ENCODE peak calls at places on chromosome 17, in four cellular contexts. X is Karpas-422, U is body of pancreas, V is IMR-90. F is an unnamed sample.

GRCh38 chr17:68382582-68383085 is 74.7 kb downstream of the WIPI1 start:
- DNase-seq in X (no peak), U (no peak), V (no peak), F (no peak)

GRCh38 chr17:81608082-81608481 is 28.8 kb downstream of the NPLOC4 start:
- DNase-seq in X (no peak), U (no peak), V (peak; percentile 40), F (no peak)

GRCh38 chr17:55674107-55674506 is 48.6 kb downstream of the TMEM100 start:
- DNase-seq in X (no peak), U (no peak), V (no peak), F (no peak)

GRCh38 chr17:38559025-38559879 is 46.5 kb downstream of the SRCIN1 start:
- DNase-seq in X (peak; percentile 94), U (peak; percentile 95), V (peak; percentile 38), F (peak; percentile 80)

GRCh38 chr17:60971515-60972369 is 294.1 kb downstream of the BCAS3 start:
- DNase-seq in X (peak; percentile 74), U (peak; percentile 28), V (peak; percentile 80), F (no peak)

GRCh38 chr17:31488264-31488981 is 96.9 kb downstream of the RAB11FIP4 start:
- DNase-seq in X (peak; percentile 67), U (peak; percentile 65), V (no peak), F (no peak)

GRCh38 chr17:69597898-69598692 is 183.6 kb downstream of the MAP2K6 start:
- DNase-seq in X (no peak), U (no peak), V (peak; percentile 85), F (no peak)

GRCh38 chr17:48132375-48132774 is 24.8 kb downstream of the SNX11 start:
- DNase-seq in X (no peak), U (no peak), V (no peak), F (no peak)

GRCh38 chr17:75776399-75777242 is 8.0 kb upstream of the UNK start:
- DNase-seq in X (peak; percentile 70), U (no peak), V (no peak), F (peak; percentile 21)

GRCh38 chr17:66564992-66565465 is 262.6 kb downstream of the PRKCA start:
- DNase-seq in X (peak; percentile 46), U (no peak), V (peak; percentile 61), F (no peak)

GRCh38 chr17:29495011-29495410 is 71.8 kb downstream of the ABHD15 start:
- DNase-seq in X (no peak), U (no peak), V (peak; percentile 72), F (no peak)

GRCh38 chr17:81022371-81022729 is 12.6 kb upstream of the BAIAP2 start:
- DNase-seq in X (peak; percentile 51), U (no peak), V (no peak), F (no peak)

GRCh38 chr17:19533718-19534561 is at the start of gene SLC47A1:
- DNase-seq in X (no peak), U (peak; percentile 13), V (no peak), F (peak; percentile 7)

GRCh38 chr17:78839762-78840529 is 668 bp downstream of the USP36 start:
- DNase-seq in X (peak; percentile 68), U (peak; percentile 45), V (peak; percentile 76), F (peak; percentile 50)

GRCh38 chr17:77516902-77517301 is 376.1 kb downstream of the SEC14L1 start:
- DNase-seq in X (no peak), U (no peak), V (peak; percentile 79), F (no peak)

GRCh38 chr17:48100160-48100559 is 1.1 kb downstream of the CBX1 start:
- DNase-seq in X (no peak), U (no peak), V (peak; percentile 62), F (no peak)

GRCh38 chr17:79800325-79801155 is 3.7 kb upstream of the CBX8 start:
- DNase-seq in X (peak; percentile 88), U (no peak), V (peak; percentile 39), F (no peak)

GRCh38 chr17:48733632-48734327 is 5.2 kb upstream of the HOXB13 start:
- DNase-seq in X (no peak), U (no peak), V (no peak), F (no peak)

GRCh38 chr17:31275126-31275525 is 21.9 kb downstream of the OMG start:
- DNase-seq in X (no peak), U (no peak), V (peak; percentile 31), F (no peak)

GRCh38 chr17:50772251-50772650 is 4.9 kb upstream of the ANKRD40CL start:
- DNase-seq in X (peak; percentile 37), U (no peak), V (no peak), F (no peak)

GRCh38 chr17:59327136-59327878 is 4.1 kb upstream of the YPEL2 start:
- DNase-seq in X (no peak), U (no peak), V (no peak), F (no peak)

GRCh38 chr17:40312131-40312731 is 3.3 kb downstream of the RARA start:
- DNase-seq in X (no peak), U (no peak), V (no peak), F (no peak)

GRCh38 chr17:45310380-45311324 is 6.2 kb downstream of the MAP3K14 start:
- DNase-seq in X (no peak), U (peak; percentile 91), V (no peak), F (no peak)

GRCh38 chr17:45783593-45784292 is 377 bp upstream of the CRHR1 start:
- DNase-seq in X (no peak), U (no peak), V (no peak), F (no peak)

GRCh38 chr17:42399948-42400843 is 12.0 kb upstream of the STAT3 start:
- DNase-seq in X (no peak), U (no peak), V (no peak), F (no peak)
- H3K4me1 ChIP-seq in X (peaks cover 3% of the 10 kb centered on the region), U (peaks cover 17% of the 10 kb centered on the region), V (peaks cover 19% of the 10 kb centered on the region), F (peaks cover 20% of the 10 kb centered on the region)

GRCh38 chr17:32558328-32558955 is 71.6 kb downstream of the CDK5R1 start:
- DNase-seq in X (peak; percentile 56), U (no peak), V (no peak), F (no peak)
- H3K27ac ChIP-seq in X (no peak overlapping the region), U (no peak overlapping the region), V (no peak overlapping the region), F (no peak overlapping the region)

DNA sequence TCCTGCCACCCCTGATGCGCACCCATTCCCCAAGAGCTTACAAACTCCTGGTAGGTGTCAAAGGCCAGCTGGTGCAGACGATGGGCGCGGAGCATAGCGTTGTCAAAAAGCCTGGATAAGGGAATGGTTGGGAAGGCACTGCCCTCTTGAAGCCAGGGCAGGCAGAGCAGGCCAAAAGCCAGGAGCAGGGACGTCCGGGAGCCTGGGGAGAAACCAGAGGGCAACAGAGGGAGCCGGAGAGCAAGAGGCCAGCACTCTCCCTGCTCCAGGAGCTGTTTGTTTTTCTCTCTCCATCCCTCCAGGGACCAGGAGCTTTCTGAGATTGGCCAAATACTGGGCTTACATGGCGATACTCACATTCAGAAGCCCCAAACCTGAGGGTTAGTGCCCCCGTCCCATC is 334 bp downstream of the GH1 start:
- DNase-seq in X (no peak), U (peak; percentile 11), V (no peak), F (no peak)
- H3K4me3 ChIP-seq in X (no peak overlapping the region), U (no peak overlapping the region), V (no peak overlapping the region), F (no peak overlapping the region)

GRCh38 chr17:57454729-57455062 is 198.4 kb downstream of the MSI2 start:
- DNase-seq in X (no peak), U (no peak), V (no peak), F (no peak)
- H3K4me1 ChIP-seq in X (peaks cover 26% of the 10 kb centered on the region), U (no peaks in the 10 kb centered on the region), V (peaks cover 9% of the 10 kb centered on the region), F (peaks cover 46% of the 10 kb centered on the region)

GRCh38 chr17:73430165-73430680 is 118.4 kb upstream of the CDC42EP4 start:
- DNase-seq in X (no peak), U (no peak), V (no peak), F (no peak)

GRCh38 chr17:73432624-73433190 is 120.9 kb upstream of the CDC42EP4 start:
- DNase-seq in X (no peak), U (no peak), V (no peak), F (no peak)

GRCh38 chr17:73429440-73430164 is 117.8 kb upstream of the CDC42EP4 start:
- DNase-seq in X (peak; percentile 93), U (peak; percentile 83), V (peak; percentile 60), F (peak; percentile 89)

GRCh38 chr17:73431401-73432205 is 119.8 kb upstream of the CDC42EP4 start:
- DNase-seq in X (no peak), U (no peak), V (no peak), F (no peak)

GRCh38 chr17:73430848-73431247 is 119.0 kb upstream of the CDC42EP4 start:
- DNase-seq in X (peak; percentile 64), U (no peak), V (no peak), F (no peak)
- H3K27ac ChIP-seq in X (no peak overlapping the region), U (no peak overlapping the region), V (no peak overlapping the region), F (no peak overlapping the region)